ENCODE peak calls at places on chromosomes 4 and X, in seven cellular contexts. T is left ventricle myocardium inferior, F is heart left ventricle, B is Peyer's patch, Z is H1, K is right lobe of liver, O is mammary epithelial cell. M is an unnamed sample.

GRCh38 chr4:133493241-133493640 is 344.1 kb downstream of the PCDH10 start:
- DNase-seq in T (no peak), F (no peak), B (no peak), Z (no peak), K (no peak), O (no peak), M (no peak)

GRCh38 chrX:108439434-108439883 is at the start of gene COL4A5:
- DNase-seq in T (peak; percentile 27), F (peak; percentile 45), B (no peak), Z (peak; percentile 50), K (no peak), O (peak; percentile 93), M (peak; percentile 74)

GRCh38 chrX:24146283-24146865 is 3.2 kb upstream of the ZFX start:
- DNase-seq in T (no peak), F (no peak), B (no peak), Z (no peak), K (no peak), O (no peak), M (no peak)

GRCh38 chr4:148216866-148217814 is 225.1 kb downstream of the NR3C2 start:
- DNase-seq in T (no peak), F (no peak), B (no peak), Z (no peak), K (no peak), O (no peak), M (no peak)

GRCh38 chr4:109921384-109921808 is 8.7 kb downstream of the EGF start:
- DNase-seq in T (no peak), F (no peak), B (no peak), Z (no peak), K (no peak), O (peak; percentile 80), M (peak; percentile 44)

GRCh38 chrX:154403192-154403591 is 5.0 kb downstream of the RPL10 start:
- DNase-seq in T (no peak), F (no peak), B (no peak), Z (no peak), K (no peak), O (no peak), M (no peak)

GRCh38 chr4:184961693-184962092 is 56.6 kb upstream of the HELT start:
- DNase-seq in T (no peak), F (no peak), B (no peak), Z (no peak), K (no peak), O (no peak), M (no peak)

GRCh38 chr4:122914938-122915337 is 7.5 kb downstream of the NUDT6 start:
- DNase-seq in T (no peak), F (no peak), B (no peak), Z (no peak), K (no peak), O (no peak), M (no peak)

GRCh38 chrX:124557976-124558375 is 211.6 kb downstream of the SH2D1A start:
- DNase-seq in T (no peak), F (no peak), B (no peak), Z (no peak), K (no peak), O (no peak), M (no peak)

GRCh38 chrX:120380699-120381098 is 18.8 kb downstream of the ATP1B4 start:
- DNase-seq in T (no peak), F (no peak), B (peak; percentile 30), Z (no peak), K (no peak), O (peak; percentile 28), M (peak; percentile 30)

GRCh38 chr4:153427363-153428071 is 38.6 kb upstream of the TMEM131L start:
- DNase-seq in T (no peak), F (no peak), B (no peak), Z (no peak), K (no peak), O (peak; percentile 56), M (peak; percentile 17)

GRCh38 chr4:149322203-149322602 is 493.4 kb downstream of the IQCM start:
- DNase-seq in T (no peak), F (no peak), B (no peak), Z (no peak), K (no peak), O (no peak), M (no peak)

GRCh38 chrX:117959045-117959444 is 157.6 kb downstream of the KLHL13 start:
- DNase-seq in T (no peak), F (no peak), B (no peak), Z (no peak), K (no peak), O (no peak), M (no peak)

GRCh38 chr4:114600672-114601071 is 2.1 kb downstream of the UGT8 start:
- DNase-seq in T (no peak), F (no peak), B (no peak), Z (no peak), K (no peak), O (no peak), M (no peak)

GRCh38 chr4:81352476-81352875 is 119.2 kb downstream of the RASGEF1B start:
- DNase-seq in T (no peak), F (no peak), B (no peak), Z (no peak), K (no peak), O (peak; percentile 9), M (no peak)

GRCh38 chrX:65644621-65645287 is 22.7 kb upstream of the MSN start:
- DNase-seq in T (peak; percentile 82), F (peak; percentile 85), B (no peak), Z (no peak), K (peak; percentile 89), O (peak; percentile 81), M (peak; percentile 80)

GRCh38 chrX:71989768-71990167 is 79.1 kb downstream of the NHSL2 start:
- DNase-seq in T (no peak), F (peak; percentile 25), B (no peak), Z (no peak), K (peak; percentile 49), O (peak; percentile 69), M (no peak)

GRCh38 chr4:151901631-151902030 is 140.8 kb upstream of the GATB start:
- DNase-seq in T (no peak), F (no peak), B (no peak), Z (no peak), K (no peak), O (no peak), M (no peak)

GRCh38 chr4:75843596-75843995 is 58.7 kb downstream of the PPEF2 start:
- DNase-seq in T (no peak), F (no peak), B (no peak), Z (no peak), K (no peak), O (no peak), M (no peak)

GRCh38 chr4:75844151-75844662 is 58.0 kb downstream of the PPEF2 start:
- DNase-seq in T (no peak), F (no peak), B (no peak), Z (no peak), K (no peak), O (peak; percentile 58), M (no peak)

GRCh38 chr4:75849459-75849858 is 52.8 kb downstream of the PPEF2 start:
- DNase-seq in T (no peak), F (no peak), B (no peak), Z (no peak), K (no peak), O (peak; percentile 10), M (no peak)

GRCh38 chr4:75848891-75849290 is 53.4 kb downstream of the PPEF2 start:
- DNase-seq in T (no peak), F (no peak), B (no peak), Z (no peak), K (no peak), O (peak; percentile 15), M (no peak)

GRCh38 chr4:75845992-75846391 is 56.3 kb downstream of the PPEF2 start:
- DNase-seq in T (no peak), F (no peak), B (no peak), Z (no peak), K (no peak), O (no peak), M (no peak)
- H3K27ac ChIP-seq in T (no peak overlapping the region), F (no peak overlapping the region), B (no peak overlapping the region), Z (no peak overlapping the region), K (no peak overlapping the region), O (no peak overlapping the region), M (no peak overlapping the region)

GRCh38 chrX:81195712-81196111 is 6.0 kb downstream of the HMGN5 start:
- DNase-seq in T (peak; percentile 9), F (peak; percentile 27), B (peak; percentile 58), Z (peak; percentile 57), K (no peak), O (peak; percentile 33), M (no peak)
- TF ChIP-seq CTCF in T (peak; percentile 65), F (peak; percentile 47), B (no peak), Z (no peak), K (peak; percentile 48), O (peak; percentile 68), M (peak; percentile 28)

GRCh38 chr4:6200011-6200921 is at the start of gene JAKMIP1:
- DNase-seq in T (peak; percentile 64), F (peak; percentile 70), B (peak; percentile 53), Z (peak; percentile 98), K (peak; percentile 72), O (peak; percentile 11), M (peak; percentile 86)
- H3K27ac ChIP-seq in T (no peak within 1 kb of the TSS), F (no peak within 1 kb of the TSS), B (no peak within 1 kb of the TSS), Z (no peak within 1 kb of the TSS), K (no peak within 1 kb of the TSS), O (no peak within 1 kb of the TSS), M (no peak within 1 kb of the TSS)

GRCh38 chr4:84579410-84579791 is 3.5 kb upstream of the CDS1 start:
- DNase-seq in T (no peak), F (no peak), B (no peak), Z (no peak), K (no peak), O (no peak), M (no peak)

GRCh38 chr4:84573738-84574720 is 8.9 kb upstream of the CDS1 start:
- DNase-seq in T (no peak), F (no peak), B (no peak), Z (no peak), K (no peak), O (peak; percentile 60), M (no peak)

GRCh38 chr4:84582988-84583870 is at the start of gene CDS1:
- DNase-seq in T (peak; percentile 14), F (peak; percentile 19), B (peak; percentile 20), Z (peak; percentile 75), K (peak; percentile 38), O (peak; percentile 54), M (peak; percentile 49)

GRCh38 chr4:84582302-84582987 is 482 bp upstream of the CDS1 start:
- DNase-seq in T (peak; percentile 83), F (peak; percentile 79), B (peak; percentile 80), Z (peak; percentile 100), K (peak; percentile 89), O (peak; percentile 93), M (peak; percentile 95)

GRCh38 chr4:84578540-84579409 is 4.2 kb upstream of the CDS1 start:
- DNase-seq in T (no peak), F (no peak), B (no peak), Z (no peak), K (no peak), O (peak; percentile 55), M (peak; percentile 33)
- TF ChIP-seq CTCF in T (peak; percentile 61), F (peak; percentile 31), B (no peak), Z (no peak), K (peak; percentile 45), O (peak; percentile 76), M (peak; percentile 82)

DNA sequence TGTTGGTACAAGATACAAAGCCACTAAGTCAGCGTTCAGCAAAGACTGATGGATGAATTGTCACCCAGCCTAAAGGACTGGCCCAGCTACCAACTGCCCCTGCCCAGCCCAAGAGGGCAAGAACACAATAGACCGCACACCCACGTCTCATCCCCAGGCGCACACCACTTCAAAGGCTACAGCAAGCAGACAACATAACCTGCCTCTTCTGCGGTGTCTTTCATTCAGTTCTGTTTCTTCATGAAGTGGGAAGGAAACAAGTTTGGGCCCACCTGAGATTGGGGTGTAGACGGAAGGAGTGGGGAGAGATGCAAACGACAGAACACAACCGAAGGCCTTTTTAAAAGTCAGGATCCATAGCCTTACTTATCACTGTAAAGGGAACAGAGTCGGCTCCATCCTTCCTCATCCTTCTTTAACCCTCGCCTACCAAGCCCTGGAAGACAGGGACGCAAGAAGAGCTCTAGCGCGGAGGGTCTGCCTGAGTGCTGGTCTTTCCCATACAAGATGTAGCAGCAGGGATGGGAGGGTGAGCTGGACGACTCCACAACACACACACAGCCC is 691 bp downstream of the SCARB2 start:
- DNase-seq in T (no peak), F (no peak), B (peak; percentile 43), Z (no peak), K (no peak), O (peak; percentile 51), M (no peak)
- H3K27ac ChIP-seq in T (peak overlapping the region; percentile 99), F (peak overlapping the region; percentile 95), B (peak overlapping the region; percentile 98), Z (peak overlapping the region; percentile 54), K (peak overlapping the region; percentile 92), O (peak overlapping the region; percentile 77), M (peak overlapping the region; percentile 92)